ENCODE peak calls at places on chromosome 21, in four cellular contexts. N, P, A and S are unnamed samples.

GRCh38 chr21:35226960-35227741 is 178.0 kb upstream of the RUNX1 start:
- DNase-seq in P (peak; percentile 24), A (no peak), N (no peak), S (no peak)

GRCh38 chr21:29238967-29239289 is 59.8 kb upstream of the BACH1 start:
- DNase-seq in A (no peak), P (no peak), N (no peak), S (no peak)

GRCh38 chr21:45607021-45607921 is 36.3 kb upstream of the PCBP3 start:
- DNase-seq in A (no peak), N (no peak), P (no peak), S (no peak)

GRCh38 chr21:32581732-32582131 is 3.6 kb downstream of the TCP10L start:
- DNase-seq in P (no peak), N (no peak), A (no peak), S (no peak)

GRCh38 chr21:26519142-26519541 is 53.9 kb downstream of the CYYR1 start:
- DNase-seq in A (no peak), P (no peak), N (no peak), S (no peak)

GRCh38 chr21:38806153-38806941 is 618 bp downstream of the ETS2 start:
- DNase-seq in A (no peak), N (peak; percentile 27), P (peak; percentile 62), S (no peak)

GRCh38 chr21:43188181-43188580 is 19.4 kb downstream of the CRYAA start:
- DNase-seq in P (no peak), A (no peak), N (peak; percentile 1), S (no peak)

GRCh38 chr21:18877932-18878331 is 474.3 kb upstream of the TMPRSS15 start:
- DNase-seq in P (no peak), N (no peak), A (no peak), S (no peak)

GRCh38 chr21:43829161-43829560 is 35.9 kb upstream of the AGPAT3 start:
- DNase-seq in A (no peak), P (no peak), N (no peak), S (no peak)

GRCh38 chr21:45998276-45998701 is 16.7 kb downstream of the COL6A1 start:
- DNase-seq in N (no peak), P (no peak), A (no peak), S (no peak)

GRCh38 chr21:25557170-25557569 is 50.1 kb downstream of the MRPL39 start:
- DNase-seq in A (no peak), P (no peak), N (no peak), S (no peak)

GRCh38 chr21:36658926-36659325 is 40.0 kb upstream of the SIM2 start:
- DNase-seq in A (no peak), P (no peak), N (no peak), S (no peak)

GRCh38 chr21:17732306-17732705 is 86.8 kb downstream of the C21orf91 start:
- DNase-seq in N (no peak), P (no peak), A (no peak), S (no peak)

GRCh38 chr21:44418108-44418875 is 37.0 kb upstream of the LRRC3 start:
- DNase-seq in A (no peak), N (peak; percentile 6), P (no peak), S (no peak)

GRCh38 chr21:36075171-36075570 is 5.3 kb downstream of the CBR1 start:
- DNase-seq in P (no peak), A (no peak), N (no peak), S (peak; percentile 72)

GRCh38 chr21:15282666-15283065 is 217.9 kb upstream of the NRIP1 start:
- DNase-seq in P (no peak), A (no peak), N (no peak), S (no peak)

GRCh38 chr21:38434913-38435533 is 63.3 kb downstream of the ERG start:
- DNase-seq in N (no peak), A (no peak), P (no peak), S (no peak)

GRCh38 chr21:42837421-42838211 is 41.7 kb downstream of the WDR4 start:
- DNase-seq in P (peak; percentile 30), A (no peak), N (no peak), S (no peak)

GRCh38 chr21:34967509-34968289 is 81.4 kb downstream of the RUNX1 start:
- DNase-seq in A (no peak), N (no peak), P (no peak), S (no peak)

GRCh38 chr21:29080454-29080930 is 7.0 kb upstream of the CCT8 start:
- DNase-seq in N (no peak), P (no peak), A (no peak), S (no peak)

GRCh38 chr21:40210251-40210650 is 343.0 kb downstream of the PCP4 start:
- DNase-seq in N (no peak), P (no peak), A (no peak), S (no peak)

GRCh38 chr21:37658121-37658993 is 257.9 kb downstream of the KCNJ6 start:
- DNase-seq in P (no peak), A (no peak), N (no peak), S (no peak)

GRCh38 chr21:46153259-46154154 is 1.9 kb downstream of the FTCD start:
- DNase-seq in N (peak; percentile 71), A (peak; percentile 35), P (peak; percentile 83), S (peak; percentile 63)